ENCODE peak calls at places on chromosomes 4 and X, in four cellular contexts. One of them, this sample, is unnamed.

GRCh38 chr4:139735381-139736256 is 70.0 kb downstream of the MGST2 start:
- DNase-seq in GM13976: peak
- DNase-seq in GM12864: no peak
- DNase-seq in IMR-90: no peak
- DNase-seq in this sample: peak

GRCh38 chrX:21948897-21949578 is 8.5 kb downstream of the SMS start:
- DNase-seq in GM13976: no peak
- DNase-seq in GM12864: no peak
- DNase-seq in IMR-90: no peak
- DNase-seq in this sample: no peak

GRCh38 chrX:56762220-56762619 is 33.2 kb downstream of the NBDY start:
- DNase-seq in GM13976: peak
- DNase-seq in GM12864: no peak
- DNase-seq in IMR-90: no peak
- DNase-seq in this sample: no peak

GRCh38 chrX:155213731-155214130 is 2.5 kb upstream of the VBP1 start:
- DNase-seq in GM13976: no peak
- DNase-seq in GM12864: no peak
- DNase-seq in IMR-90: no peak
- DNase-seq in this sample: no peak

GRCh38 chr4:25862411-25863346 is at the start of gene SEL1L3:
- DNase-seq in GM13976: peak
- DNase-seq in GM12864: no peak
- DNase-seq in IMR-90: no peak
- DNase-seq in this sample: peak

GRCh38 chrX:109709129-109709631 is 23.9 kb downstream of the ACSL4 start:
- DNase-seq in GM13976: peak
- DNase-seq in GM12864: peak
- DNase-seq in IMR-90: peak
- DNase-seq in this sample: no peak

GRCh38 chr4:144654161-144654560 is 8.2 kb downstream of the HHIP start:
- DNase-seq in GM13976: no peak
- DNase-seq in GM12864: no peak
- DNase-seq in IMR-90: no peak
- DNase-seq in this sample: no peak

GRCh38 chrX:107729558-107730297 is 45.9 kb downstream of the TSC22D3 start:
- DNase-seq in GM13976: no peak
- DNase-seq in GM12864: no peak
- DNase-seq in IMR-90: no peak
- DNase-seq in this sample: no peak

GRCh38 chrX:85493821-85494220 is 114.4 kb upstream of the POF1B start:
- DNase-seq in GM13976: no peak
- DNase-seq in GM12864: no peak
- DNase-seq in IMR-90: no peak
- DNase-seq in this sample: no peak

GRCh38 chr4:17218801-17219200 is 293.1 kb downstream of the QDPR start:
- DNase-seq in GM13976: no peak
- DNase-seq in GM12864: no peak
- DNase-seq in IMR-90: no peak
- DNase-seq in this sample: no peak

GRCh38 chr4:152259866-152260265 is 276.0 kb downstream of the FBXW7 start:
- DNase-seq in GM13976: no peak
- DNase-seq in GM12864: no peak
- DNase-seq in IMR-90: peak
- DNase-seq in this sample: no peak

GRCh38 chr4:99652596-99653436 is 4.8 kb downstream of the C4orf54 start:
- DNase-seq in GM13976: no peak
- DNase-seq in GM12864: no peak
- DNase-seq in IMR-90: no peak
- DNase-seq in this sample: no peak

GRCh38 chrX:77785400-77785745 is 643 bp downstream of the ATRX start:
- DNase-seq in GM13976: no peak
- DNase-seq in GM12864: no peak
- DNase-seq in IMR-90: peak
- DNase-seq in this sample: no peak

GRCh38 chr4:94826206-94826605 is 68.5 kb downstream of the BMPR1B start:
- DNase-seq in GM13976: no peak
- DNase-seq in GM12864: no peak
- DNase-seq in IMR-90: no peak
- DNase-seq in this sample: peak

GRCh38 chr4:41857225-41857624 is 78.0 kb upstream of the TMEM33 start:
- DNase-seq in GM13976: no peak
- DNase-seq in GM12864: no peak
- DNase-seq in IMR-90: no peak
- DNase-seq in this sample: no peak

GRCh38 chr4:31366041-31366440 is 645.9 kb downstream of the PCDH7 start:
- DNase-seq in GM13976: no peak
- DNase-seq in GM12864: no peak
- DNase-seq in IMR-90: peak
- DNase-seq in this sample: no peak

GRCh38 chrX:39941332-39941920 is 156.3 kb downstream of the BCOR start:
- DNase-seq in GM13976: no peak
- DNase-seq in GM12864: no peak
- DNase-seq in IMR-90: no peak
- DNase-seq in this sample: no peak

GRCh38 chr4:176805155-176805554 is 12.4 kb upstream of the VEGFC start:
- DNase-seq in GM13976: no peak
- DNase-seq in GM12864: no peak
- DNase-seq in IMR-90: peak
- DNase-seq in this sample: no peak

GRCh38 chrX:12489341-12489740 is 301.9 kb upstream of the PRPS2 start:
- DNase-seq in GM13976: no peak
- DNase-seq in GM12864: no peak
- DNase-seq in IMR-90: peak
- DNase-seq in this sample: no peak

GRCh38 chr4:20253272-20253798 is 1.6 kb downstream of the SLIT2 start:
- DNase-seq in GM13976: peak
- DNase-seq in GM12864: no peak
- DNase-seq in IMR-90: peak
- DNase-seq in this sample: no peak

GRCh38 chr4:7206385-7206784 is 14.0 kb downstream of the SORCS2 start:
- DNase-seq in GM13976: no peak
- DNase-seq in GM12864: no peak
- DNase-seq in IMR-90: peak
- DNase-seq in this sample: no peak

GRCh38 chrX:119488749-119489148 is 20.5 kb downstream of the SLC25A5 start:
- DNase-seq in GM13976: peak
- DNase-seq in GM12864: no peak
- DNase-seq in IMR-90: peak
- DNase-seq in this sample: peak

GRCh38 chr4:120691536-120691935 is 231.0 kb downstream of the PRDM5 start:
- DNase-seq in GM13976: no peak
- DNase-seq in GM12864: no peak
- DNase-seq in IMR-90: peak
- DNase-seq in this sample: no peak

GRCh38 chrX:73262991-73263390 is 48.3 kb upstream of the NAP1L2 start:
- DNase-seq in GM13976: peak
- DNase-seq in GM12864: no peak
- DNase-seq in IMR-90: no peak
- DNase-seq in this sample: no peak

GRCh38 chr4:78293348-78293747 is 236.2 kb downstream of the FRAS1 start:
- DNase-seq in GM13976: no peak
- DNase-seq in GM12864: no peak
- DNase-seq in IMR-90: peak
- DNase-seq in this sample: no peak

GRCh38 chr4:138055890-138056289 is 186.3 kb downstream of the SLC7A11 start:
- DNase-seq in GM13976: no peak
- DNase-seq in GM12864: no peak
- DNase-seq in IMR-90: peak
- DNase-seq in this sample: no peak

DNA sequence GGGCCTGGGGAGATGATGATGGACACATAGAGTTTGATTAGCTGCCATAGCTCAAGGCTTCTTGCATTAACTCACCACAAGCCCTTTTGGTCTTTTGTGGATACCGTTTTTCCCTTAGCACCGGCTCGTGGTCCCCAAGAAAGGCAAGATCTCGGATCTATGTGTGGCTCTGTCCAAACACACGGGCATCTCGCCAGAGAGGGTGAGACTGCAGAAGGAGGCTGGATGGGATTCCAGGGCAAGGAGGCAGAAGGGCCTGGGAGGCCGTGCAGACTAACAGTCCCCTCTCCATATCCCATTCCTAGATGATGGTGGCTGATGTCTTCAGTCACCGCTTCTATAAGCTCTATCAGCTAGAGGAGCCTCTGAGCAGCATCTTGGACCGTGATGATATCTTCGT is 9.5 kb downstream of the USP11 start:
- DNase-seq in GM13976: no peak
- DNase-seq in GM12864: no peak
- DNase-seq in IMR-90: no peak
- DNase-seq in this sample: no peak
- TF ChIP-seq CTCF in GM13976: no peak
- TF ChIP-seq CTCF in GM12864: no peak
- TF ChIP-seq CTCF in IMR-90: no peak
- TF ChIP-seq CTCF in this sample: no peak

GRCh38 chrX:130343411-130343810 is 3.7 kb downstream of the SLC25A14 start:
- DNase-seq in GM13976: no peak
- DNase-seq in GM12864: no peak
- DNase-seq in IMR-90: peak
- DNase-seq in this sample: no peak

GRCh38 chrX:130339408-130340222 is at the start of gene SLC25A14:
- DNase-seq in GM13976: peak
- DNase-seq in GM12864: peak
- DNase-seq in IMR-90: peak
- DNase-seq in this sample: peak

GRCh38 chrX:130336531-130336930 is 3.2 kb upstream of the SLC25A14 start:
- DNase-seq in GM13976: no peak
- DNase-seq in GM12864: no peak
- DNase-seq in IMR-90: no peak
- DNase-seq in this sample: no peak

DNA sequence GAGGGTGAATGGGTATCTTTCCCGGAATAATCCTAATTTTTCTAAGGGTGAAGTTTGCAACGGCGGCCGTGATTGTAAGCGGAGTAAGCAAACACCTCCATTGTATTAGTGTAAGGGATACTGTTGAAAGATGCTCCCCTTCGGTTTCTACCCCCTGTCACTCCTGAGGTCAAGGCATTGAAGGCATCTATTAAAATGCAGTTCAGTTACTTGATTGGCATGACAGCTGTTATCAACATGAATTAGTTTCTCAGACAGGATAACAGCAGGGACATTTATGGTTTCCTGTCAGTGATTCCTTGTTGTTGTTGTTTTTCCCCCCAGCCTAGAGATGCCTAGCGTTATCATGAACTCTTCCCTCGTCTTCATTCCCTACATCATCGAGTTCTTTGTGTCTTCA is 552 bp downstream of the SLC25A14 start:
- DNase-seq in GM13976: no peak
- DNase-seq in GM12864: no peak
- DNase-seq in IMR-90: no peak
- DNase-seq in this sample: no peak
- TF ChIP-seq CTCF in GM13976: no peak
- TF ChIP-seq CTCF in GM12864: no peak
- TF ChIP-seq CTCF in IMR-90: no peak
- TF ChIP-seq CTCF in this sample: no peak

GRCh38 chr4:135184715-135185114 is 983.1 kb upstream of the PABPC4L start:
- DNase-seq in GM13976: no peak
- DNase-seq in GM12864: no peak
- DNase-seq in IMR-90: no peak
- DNase-seq in this sample: no peak
- TF ChIP-seq CTCF in GM13976: no peak
- TF ChIP-seq CTCF in GM12864: no peak
- TF ChIP-seq CTCF in IMR-90: no peak
- TF ChIP-seq CTCF in this sample: no peak

GRCh38 chr4:182975806-182976205 is 58.6 kb upstream of the DCTD start:
- DNase-seq in GM13976: no peak
- DNase-seq in GM12864: no peak
- DNase-seq in IMR-90: peak
- DNase-seq in this sample: no peak

GRCh38 chr4:182973421-182974340 is 56.5 kb upstream of the DCTD start:
- DNase-seq in GM13976: no peak
- DNase-seq in GM12864: no peak
- DNase-seq in IMR-90: peak
- DNase-seq in this sample: no peak

DNA sequence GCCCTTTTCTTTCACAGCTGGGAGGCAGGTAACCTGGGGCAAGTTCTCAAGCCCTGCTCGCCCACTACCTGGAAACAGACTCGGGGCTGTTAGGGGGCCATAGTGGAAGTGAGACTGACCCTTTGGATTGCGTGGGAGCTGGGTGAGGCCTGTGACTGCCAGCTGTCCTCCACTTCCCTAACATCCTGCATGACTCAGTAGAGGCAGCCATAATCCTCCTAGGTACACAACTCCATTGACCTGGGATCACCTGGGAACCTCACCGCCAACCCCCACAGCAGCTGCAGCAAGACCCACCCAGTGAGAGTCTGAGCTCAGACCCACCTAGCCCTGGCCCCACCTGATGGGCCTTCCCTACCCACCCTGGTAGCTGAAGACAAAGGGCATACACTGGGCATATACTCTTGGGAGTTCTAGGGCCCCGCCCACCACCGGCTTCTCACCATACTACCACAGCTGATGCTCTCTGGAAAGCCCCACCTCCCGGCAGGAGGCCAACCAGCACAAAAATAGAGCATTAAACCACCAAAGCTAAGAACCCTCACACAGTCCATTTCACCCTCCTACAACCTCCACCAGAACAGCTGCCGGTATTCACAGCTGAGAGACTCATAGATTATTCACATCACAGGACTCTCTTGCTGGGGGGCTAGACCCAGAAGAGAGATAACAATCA is 61.1 kb upstream of the DCTD start:
- DNase-seq in GM13976: no peak
- DNase-seq in GM12864: peak
- DNase-seq in IMR-90: peak
- DNase-seq in this sample: no peak
- TF ChIP-seq CTCF in GM13976: no peak
- TF ChIP-seq CTCF in GM12864: no peak
- TF ChIP-seq CTCF in IMR-90: no peak
- TF ChIP-seq CTCF in this sample: no peak

DNA sequence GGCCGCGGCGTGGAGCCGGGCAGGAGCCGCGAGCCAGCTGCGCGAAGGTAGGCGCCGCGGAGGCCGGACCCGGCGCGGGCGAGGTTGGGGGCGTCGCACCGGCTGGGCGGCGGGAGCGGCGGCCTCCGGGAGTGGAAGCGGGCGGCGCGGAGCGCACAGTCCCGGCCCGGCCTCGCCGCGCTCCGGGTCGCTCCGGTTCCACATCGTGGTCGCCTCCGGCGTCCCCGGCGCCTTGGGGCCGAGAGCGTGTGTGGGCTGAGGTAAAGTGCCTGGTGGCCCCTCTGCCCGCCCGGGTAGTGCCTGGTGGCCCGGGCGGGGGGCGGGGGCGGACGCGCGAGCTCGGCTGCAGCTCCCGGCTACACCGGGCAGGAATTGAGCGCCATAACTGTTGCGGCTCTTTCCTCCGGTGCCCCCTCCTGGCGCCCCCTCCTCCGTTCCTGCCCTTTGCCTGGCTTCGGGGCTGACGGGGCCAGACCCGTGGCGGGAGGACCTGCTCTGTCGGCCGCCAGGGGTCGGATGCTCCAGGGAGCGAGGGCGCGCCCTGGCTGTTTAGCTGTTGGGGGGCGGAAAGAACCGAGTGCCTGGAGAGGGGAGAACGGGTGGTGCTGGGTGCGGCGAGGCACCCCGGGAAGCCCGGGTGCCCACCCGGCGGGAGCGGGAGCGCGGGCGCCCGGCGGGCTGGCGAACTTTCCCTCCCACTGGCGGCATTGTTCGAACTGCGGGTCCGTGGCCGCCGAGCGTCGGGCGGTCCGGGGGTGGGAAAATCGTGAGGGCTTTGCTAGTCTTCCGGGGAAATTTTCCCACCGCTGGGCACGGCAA is 661 bp downstream of the JADE3 start:
- DNase-seq in GM13976: peak
- DNase-seq in GM12864: no peak
- DNase-seq in IMR-90: peak
- DNase-seq in this sample: peak
- TF ChIP-seq CTCF in GM13976: peak
- TF ChIP-seq CTCF in GM12864: peak
- TF ChIP-seq CTCF in IMR-90: peak
- TF ChIP-seq CTCF in this sample: peak

This sample was measured in endothelial cell.